ENCODE peak calls at places on chromosomes 4 and X, in eight cellular contexts. One of them, this sample, is unnamed.

GRCh38 chrX:68710870-68711576 is 63.6 kb downstream of the STARD8 start:
- DNase-seq in stimulated activated CD8-positive, alpha-beta memory T cell treated with anti-CD3 and anti-CD28 coated beads, Interleukin-4, amount 100 ng/mL, for 48 hours: peak
- DNase-seq in NCI-H774: no peak
- DNase-seq in A172: peak
- DNase-seq in MCF 10A: peak
- DNase-seq in hepatic stellate cell: peak
- DNase-seq in NT2/D1: peak
- DNase-seq in HFFc6: peak
- DNase-seq in this sample: peak

GRCh38 chrX:135985123-135985973 is at the start of gene SLC9A6:
- DNase-seq in hepatic stellate cell: peak
- DNase-seq in A172: peak
- DNase-seq in HFFc6: peak
- DNase-seq in NT2/D1: no peak
- DNase-seq in NCI-H774: peak
- DNase-seq in MCF 10A: peak
- DNase-seq in stimulated activated CD8-positive, alpha-beta memory T cell treated with anti-CD3 and anti-CD28 coated beads, Interleukin-4, amount 100 ng/mL, for 48 hours: peak
- DNase-seq in this sample: peak

GRCh38 chr4:105241456-105241855 is 94.8 kb downstream of the TET2 start:
- DNase-seq in stimulated activated CD8-positive, alpha-beta memory T cell treated with anti-CD3 and anti-CD28 coated beads, Interleukin-4, amount 100 ng/mL, for 48 hours: no peak
- DNase-seq in HFFc6: no peak
- DNase-seq in hepatic stellate cell: no peak
- DNase-seq in NCI-H774: no peak
- DNase-seq in NT2/D1: no peak
- DNase-seq in MCF 10A: no peak
- DNase-seq in A172: no peak
- DNase-seq in this sample: no peak

GRCh38 chrX:48667504-48667903 is 16.1 kb upstream of the WAS start:
- DNase-seq in hepatic stellate cell: no peak
- DNase-seq in stimulated activated CD8-positive, alpha-beta memory T cell treated with anti-CD3 and anti-CD28 coated beads, Interleukin-4, amount 100 ng/mL, for 48 hours: no peak
- DNase-seq in A172: no peak
- DNase-seq in NT2/D1: no peak
- DNase-seq in MCF 10A: no peak
- DNase-seq in HFFc6: no peak
- DNase-seq in NCI-H774: no peak
- DNase-seq in this sample: no peak

GRCh38 chr4:175034007-175034406 is 115.8 kb downstream of the ADAM29 start:
- DNase-seq in stimulated activated CD8-positive, alpha-beta memory T cell treated with anti-CD3 and anti-CD28 coated beads, Interleukin-4, amount 100 ng/mL, for 48 hours: no peak
- DNase-seq in MCF 10A: no peak
- DNase-seq in NT2/D1: no peak
- DNase-seq in hepatic stellate cell: no peak
- DNase-seq in NCI-H774: no peak
- DNase-seq in HFFc6: no peak
- DNase-seq in A172: no peak
- DNase-seq in this sample: no peak

GRCh38 chr4:176883108-176883550 is 90.4 kb upstream of the VEGFC start:
- DNase-seq in stimulated activated CD8-positive, alpha-beta memory T cell treated with anti-CD3 and anti-CD28 coated beads, Interleukin-4, amount 100 ng/mL, for 48 hours: no peak
- DNase-seq in NCI-H774: no peak
- DNase-seq in hepatic stellate cell: no peak
- DNase-seq in NT2/D1: no peak
- DNase-seq in HFFc6: no peak
- DNase-seq in MCF 10A: peak
- DNase-seq in A172: peak
- DNase-seq in this sample: peak

GRCh38 chrX:39309018-39309620 is 507.9 kb downstream of the MID1IP1 start:
- DNase-seq in NT2/D1: no peak
- DNase-seq in A172: peak
- DNase-seq in HFFc6: no peak
- DNase-seq in stimulated activated CD8-positive, alpha-beta memory T cell treated with anti-CD3 and anti-CD28 coated beads, Interleukin-4, amount 100 ng/mL, for 48 hours: peak
- DNase-seq in NCI-H774: peak
- DNase-seq in hepatic stellate cell: no peak
- DNase-seq in MCF 10A: peak
- DNase-seq in this sample: peak

GRCh38 chrX:13764284-13764683 is 29.7 kb downstream of the OFD1 start:
- DNase-seq in stimulated activated CD8-positive, alpha-beta memory T cell treated with anti-CD3 and anti-CD28 coated beads, Interleukin-4, amount 100 ng/mL, for 48 hours: no peak
- DNase-seq in A172: no peak
- DNase-seq in NT2/D1: no peak
- DNase-seq in hepatic stellate cell: no peak
- DNase-seq in HFFc6: no peak
- DNase-seq in NCI-H774: no peak
- DNase-seq in MCF 10A: no peak
- DNase-seq in this sample: no peak

GRCh38 chr4:39464886-39465501 is 6.1 kb downstream of the LIAS start:
- DNase-seq in MCF 10A: peak
- DNase-seq in NT2/D1: no peak
- DNase-seq in stimulated activated CD8-positive, alpha-beta memory T cell treated with anti-CD3 and anti-CD28 coated beads, Interleukin-4, amount 100 ng/mL, for 48 hours: no peak
- DNase-seq in A172: peak
- DNase-seq in hepatic stellate cell: peak
- DNase-seq in NCI-H774: no peak
- DNase-seq in HFFc6: peak
- DNase-seq in this sample: peak

GRCh38 chr4:3870567-3870962 is 104.4 kb downstream of the ADRA2C start:
- DNase-seq in hepatic stellate cell: no peak
- DNase-seq in A172: no peak
- DNase-seq in NT2/D1: no peak
- DNase-seq in HFFc6: no peak
- DNase-seq in stimulated activated CD8-positive, alpha-beta memory T cell treated with anti-CD3 and anti-CD28 coated beads, Interleukin-4, amount 100 ng/mL, for 48 hours: no peak
- DNase-seq in MCF 10A: no peak
- DNase-seq in NCI-H774: no peak
- DNase-seq in this sample: no peak

GRCh38 chr4:126850286-126850685 is 782.5 kb upstream of the INTU start:
- DNase-seq in NT2/D1: no peak
- DNase-seq in MCF 10A: peak
- DNase-seq in hepatic stellate cell: peak
- DNase-seq in HFFc6: peak
- DNase-seq in stimulated activated CD8-positive, alpha-beta memory T cell treated with anti-CD3 and anti-CD28 coated beads, Interleukin-4, amount 100 ng/mL, for 48 hours: no peak
- DNase-seq in A172: peak
- DNase-seq in NCI-H774: no peak
- DNase-seq in this sample: peak

GRCh38 chr4:86439293-86439692 is 79.4 kb upstream of the MAPK10 start:
- DNase-seq in stimulated activated CD8-positive, alpha-beta memory T cell treated with anti-CD3 and anti-CD28 coated beads, Interleukin-4, amount 100 ng/mL, for 48 hours: no peak
- DNase-seq in NT2/D1: no peak
- DNase-seq in MCF 10A: no peak
- DNase-seq in NCI-H774: no peak
- DNase-seq in A172: no peak
- DNase-seq in hepatic stellate cell: no peak
- DNase-seq in HFFc6: no peak
- DNase-seq in this sample: no peak

GRCh38 chr4:40736910-40737309 is 12.8 kb upstream of the NSUN7 start:
- DNase-seq in NT2/D1: no peak
- DNase-seq in NCI-H774: peak
- DNase-seq in hepatic stellate cell: no peak
- DNase-seq in stimulated activated CD8-positive, alpha-beta memory T cell treated with anti-CD3 and anti-CD28 coated beads, Interleukin-4, amount 100 ng/mL, for 48 hours: no peak
- DNase-seq in A172: peak
- DNase-seq in HFFc6: peak
- DNase-seq in MCF 10A: peak
- DNase-seq in this sample: peak

GRCh38 chr4:151484396-151485102 is 75.6 kb downstream of the FHIP1A start:
- DNase-seq in NT2/D1: peak
- DNase-seq in A172: peak
- DNase-seq in stimulated activated CD8-positive, alpha-beta memory T cell treated with anti-CD3 and anti-CD28 coated beads, Interleukin-4, amount 100 ng/mL, for 48 hours: no peak
- DNase-seq in MCF 10A: peak
- DNase-seq in HFFc6: peak
- DNase-seq in NCI-H774: no peak
- DNase-seq in hepatic stellate cell: peak
- DNase-seq in this sample: peak

GRCh38 chr4:111228396-111228795 is 605.5 kb upstream of the PITX2 start:
- DNase-seq in NCI-H774: no peak
- DNase-seq in NT2/D1: no peak
- DNase-seq in MCF 10A: no peak
- DNase-seq in A172: peak
- DNase-seq in stimulated activated CD8-positive, alpha-beta memory T cell treated with anti-CD3 and anti-CD28 coated beads, Interleukin-4, amount 100 ng/mL, for 48 hours: no peak
- DNase-seq in hepatic stellate cell: no peak
- DNase-seq in HFFc6: peak
- DNase-seq in this sample: peak

GRCh38 chr4:12492730-12493398 is 991.3 kb downstream of the RAB28 start:
- DNase-seq in MCF 10A: no peak
- DNase-seq in A172: no peak
- DNase-seq in stimulated activated CD8-positive, alpha-beta memory T cell treated with anti-CD3 and anti-CD28 coated beads, Interleukin-4, amount 100 ng/mL, for 48 hours: no peak
- DNase-seq in hepatic stellate cell: no peak
- DNase-seq in HFFc6: no peak
- DNase-seq in NT2/D1: no peak
- DNase-seq in NCI-H774: no peak
- DNase-seq in this sample: no peak

GRCh38 chrX:132022863-132023116 is 312 bp upstream of the STK26 start:
- DNase-seq in HFFc6: no peak
- DNase-seq in A172: no peak
- DNase-seq in stimulated activated CD8-positive, alpha-beta memory T cell treated with anti-CD3 and anti-CD28 coated beads, Interleukin-4, amount 100 ng/mL, for 48 hours: no peak
- DNase-seq in MCF 10A: no peak
- DNase-seq in NT2/D1: no peak
- DNase-seq in hepatic stellate cell: no peak
- DNase-seq in NCI-H774: no peak
- DNase-seq in this sample: no peak